ENCODE peak calls at places on chromosomes 3 and 15, in nine cellular contexts. B is mesenchymal stem cell, C is fibroblast of lung, I is IMR-90, V is K562, J is PC-3, U is SK-N-SH, G is H1, N is HCT116. H is an unnamed sample.

GRCh38 chr3:132317229-132317948 is at the start of gene ACP3:
- DNase-seq in U (no peak), V (no peak), J (peak), N (peak), G (no peak), B (peak), I (peak), C (peak), H (no peak)

GRCh38 chr15:71098920-71099319 is 16.4 kb upstream of the THSD4 start:
- DNase-seq in J (no peak), B (no peak), U (no peak), I (no peak), N (no peak), G (no peak), V (no peak), C (no peak), H (no peak)

GRCh38 chr15:43230640-43231115 is 9.9 kb upstream of the EPB42 start:
- DNase-seq in N (no peak), G (no peak), J (no peak), B (peak), C (peak), U (no peak), I (no peak), V (peak), H (no peak)

GRCh38 chr15:79629687-79630086 is 197.6 kb downstream of the MINAR1 start:
- DNase-seq in V (no peak), B (no peak), U (no peak), J (no peak), I (peak), N (no peak), G (no peak), C (peak), H (no peak)

GRCh38 chr3:72629191-72629611 is 219.0 kb downstream of the SHQ1 start:
- DNase-seq in U (no peak), V (no peak), B (no peak), N (no peak), C (peak), I (no peak), G (no peak), J (peak), H (no peak)

GRCh38 chr15:41018534-41018933 is 65.3 kb downstream of the CHAC1 start:
- DNase-seq in B (peak), J (peak), V (no peak), U (no peak), G (no peak), I (peak), C (peak), N (no peak), H (no peak)

GRCh38 chr3:12177131-12177530 is 18.4 kb upstream of the TIMP4 start:
- DNase-seq in U (no peak), C (no peak), B (no peak), V (no peak), N (no peak), I (no peak), J (no peak), G (no peak), H (no peak)

GRCh38 chr3:153370680-153371079 is 208.7 kb downstream of the RAP2B start:
- DNase-seq in B (no peak), G (no peak), C (no peak), V (no peak), U (no peak), N (no peak), J (no peak), I (no peak), H (no peak)

GRCh38 chr3:24640330-24640877 is 145.8 kb upstream of the THRB start:
- DNase-seq in C (peak), N (peak), V (no peak), G (no peak), J (peak), U (peak), I (no peak), B (peak), H (no peak)

GRCh38 chr3:190631295-190631694 is 117.4 kb downstream of the IL1RAP start:
- DNase-seq in C (no peak), G (no peak), I (no peak), B (no peak), N (no peak), J (no peak), U (no peak), V (no peak), H (no peak)

GRCh38 chr3:172147113-172147818 is 107.9 kb downstream of the FNDC3B start:
- DNase-seq in V (no peak), B (no peak), J (no peak), C (no peak), N (no peak), I (no peak), U (no peak), G (no peak), H (no peak)

GRCh38 chr15:58393196-58393790 is 38.5 kb upstream of the LIPC start:
- DNase-seq in C (peak), U (no peak), V (no peak), B (peak), G (no peak), N (no peak), J (no peak), I (peak), H (no peak)

GRCh38 chr15:43776718-43777292 is at the start of gene ELL3:
- DNase-seq in I (peak), J (peak), U (peak), N (peak), V (peak), B (no peak), G (no peak), C (peak), H (no peak)

GRCh38 chr3:105848821-105849220 is 20.0 kb downstream of the CBLB start:
- DNase-seq in C (no peak), J (no peak), V (no peak), I (no peak), B (no peak), N (no peak), U (no peak), G (no peak), H (no peak)

GRCh38 chr3:191768421-191768820 is 307.5 kb downstream of the PYDC2 start:
- DNase-seq in G (no peak), B (no peak), I (no peak), J (no peak), C (no peak), N (no peak), U (no peak), V (no peak), H (no peak)

GRCh38 chr3:62962656-62963055 is 87.4 kb upstream of the CADPS start:
- DNase-seq in J (no peak), C (peak), B (no peak), N (no peak), V (no peak), U (no peak), I (no peak), G (no peak), H (no peak)

GRCh38 chr3:98577178-98577895 is 16.1 kb downstream of the CPOX start:
- DNase-seq in C (peak), G (no peak), I (peak), V (no peak), N (no peak), J (peak), B (no peak), U (no peak), H (peak)

GRCh38 chr15:57911247-57911646 is 154.3 kb downstream of the ALDH1A2 start:
- DNase-seq in B (no peak), N (no peak), G (no peak), C (no peak), U (peak), I (no peak), J (no peak), V (no peak), H (no peak)

GRCh38 chr15:70153948-70154439 is 56.3 kb upstream of the TLE3 start:
- DNase-seq in U (no peak), I (no peak), J (no peak), C (no peak), B (no peak), G (no peak), V (no peak), N (no peak), H (no peak)

GRCh38 chr15:50315814-50316630 is 39.0 kb downstream of the GABPB1 start:
- DNase-seq in J (peak), U (peak), G (no peak), V (no peak), B (peak), C (peak), I (peak), N (peak), H (no peak)

GRCh38 chr3:171251842-171252241 is 208.4 kb downstream of the TNIK start:
- DNase-seq in G (no peak), C (no peak), V (no peak), U (no peak), I (no peak), J (no peak), N (no peak), B (no peak), H (no peak)

GRCh38 chr3:170992854-170993253 is 33.7 kb downstream of the SLC2A2 start:
- DNase-seq in C (peak), N (no peak), B (peak), V (no peak), I (peak), U (no peak), J (no peak), G (no peak), H (peak)

GRCh38 chr3:154864947-154865346 is 215.2 kb upstream of the MME start:
- DNase-seq in I (no peak), C (no peak), V (no peak), J (no peak), U (no peak), N (no peak), G (no peak), B (peak), H (no peak)

GRCh38 chr3:57386307-57386706 is 93.8 kb upstream of the ASB14 start:
- DNase-seq in U (no peak), J (no peak), I (no peak), C (no peak), G (no peak), V (no peak), N (no peak), B (no peak), H (no peak)

GRCh38 chr3:118541791-118542190 is 492.9 kb downstream of the IGSF11 start:
- DNase-seq in B (no peak), U (no peak), J (no peak), G (no peak), V (no peak), N (no peak), C (no peak), I (no peak), H (no peak)

GRCh38 chr3:11509175-11510000 is 134.3 kb downstream of the VGLL4 start:
- DNase-seq in J (peak), C (peak), G (peak), I (peak), B (peak), V (peak), U (peak), N (no peak), H (no peak)

GRCh38 chr3:156609115-156609514 is 54.2 kb upstream of the SSR3 start:
- DNase-seq in N (no peak), V (no peak), J (no peak), I (no peak), C (no peak), G (no peak), U (no peak), B (no peak), H (no peak)

GRCh38 chr3:156609546-156609945 is 54.6 kb upstream of the SSR3 start:
- DNase-seq in G (no peak), I (no peak), U (no peak), N (no peak), J (no peak), V (no peak), C (no peak), B (no peak), H (no peak)

GRCh38 chr3:156606729-156607128 is 51.8 kb upstream of the SSR3 start:
- DNase-seq in V (no peak), B (peak), G (no peak), N (no peak), J (no peak), U (no peak), I (no peak), C (no peak), H (no peak)

GRCh38 chr3:156610154-156610553 is 55.2 kb upstream of the SSR3 start:
- DNase-seq in N (no peak), V (no peak), U (no peak), B (no peak), C (no peak), J (no peak), I (no peak), G (no peak), H (no peak)

DNA sequence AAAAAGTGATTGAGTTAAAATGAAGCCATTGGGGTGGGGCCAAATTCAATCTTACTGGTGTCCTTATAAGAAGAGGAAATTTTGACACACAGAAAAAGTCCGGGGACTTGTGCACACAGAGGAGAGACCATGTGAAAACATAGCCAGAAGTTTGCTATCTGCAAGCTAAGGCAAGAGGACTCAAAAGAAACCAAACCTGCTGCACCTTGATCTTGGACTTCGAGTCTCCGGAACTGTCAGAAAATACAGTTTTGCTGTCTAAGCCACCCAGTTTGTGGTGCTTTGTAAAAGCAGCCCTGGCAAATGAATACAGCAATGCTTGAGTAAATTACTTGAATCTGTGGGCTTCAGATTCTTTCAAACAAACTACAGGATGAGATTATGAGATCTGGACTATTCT is 53.7 kb upstream of the SSR3 start:
- DNase-seq in U (no peak), J (no peak), C (no peak), V (no peak), B (no peak), G (no peak), N (no peak), I (no peak), H (no peak)
- H3K9ac ChIP-seq in U (no peak), J (no peak), C (no peak), V (no peak), B (no peak), G (no peak), N (no peak), I (no peak), H (no peak)

DNA sequence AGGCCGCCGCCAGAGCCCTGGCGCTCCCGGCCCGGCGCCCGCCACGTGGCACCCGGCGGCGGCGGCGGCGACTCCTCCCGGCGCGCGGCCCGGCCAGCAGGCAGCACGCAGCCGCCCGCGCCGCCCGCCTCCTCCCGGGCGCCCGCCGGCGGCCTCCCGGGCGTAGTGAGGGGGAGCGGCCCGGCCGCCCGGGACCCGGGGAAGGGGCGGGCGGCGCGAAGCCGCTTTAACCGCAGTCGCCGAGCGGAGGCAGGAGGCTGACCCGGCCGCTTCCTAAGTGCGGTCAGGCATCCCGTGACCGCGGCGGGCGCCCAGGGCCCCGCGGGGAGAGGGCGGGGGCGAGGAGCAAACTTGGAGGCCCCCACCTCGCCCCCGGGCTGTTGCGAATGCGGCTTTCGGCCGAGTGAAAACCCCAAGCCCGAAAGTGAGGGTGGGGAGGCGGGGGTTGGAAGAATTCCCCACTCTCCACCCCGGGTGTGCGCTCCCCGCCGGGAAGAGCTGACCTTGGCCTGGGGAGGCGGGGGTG is 1.7 kb upstream of the HES1 start:
- DNase-seq in N (no peak), B (peak), V (peak), I (no peak), C (peak), J (no peak), G (peak), U (peak), H (no peak)
- H3K9ac ChIP-seq in N (peak), B (peak), V (peak), I (peak), C (peak), J (peak), G (peak), U (peak), H (peak)

DNA sequence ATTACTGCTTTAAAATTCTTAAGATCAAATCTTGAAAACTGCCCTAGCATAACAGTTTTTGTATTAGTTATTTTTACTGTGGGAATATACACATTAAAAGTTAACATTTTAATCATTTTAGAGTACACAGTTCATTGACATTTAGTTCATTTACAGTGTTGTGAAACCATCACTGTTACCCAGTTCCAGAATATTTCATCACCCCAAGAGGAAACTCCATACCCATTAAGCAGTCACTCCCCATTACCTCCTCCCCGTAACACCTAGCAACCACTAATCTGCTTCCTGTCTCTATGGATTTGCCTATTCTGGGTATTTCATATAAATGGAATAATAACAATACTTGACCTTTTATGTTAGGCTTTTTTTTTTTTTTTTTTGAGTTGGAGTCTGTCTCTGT is 164.1 kb upstream of the LRRFIP2 start:
- DNase-seq in G (no peak), U (no peak), N (no peak), B (peak), J (no peak), C (no peak), V (no peak), I (no peak), H (no peak)
- H3K9ac ChIP-seq in G (no peak), U (no peak), N (no peak), B (no peak), J (no peak), C (no peak), V (no peak), I (no peak), H (no peak)

DNA sequence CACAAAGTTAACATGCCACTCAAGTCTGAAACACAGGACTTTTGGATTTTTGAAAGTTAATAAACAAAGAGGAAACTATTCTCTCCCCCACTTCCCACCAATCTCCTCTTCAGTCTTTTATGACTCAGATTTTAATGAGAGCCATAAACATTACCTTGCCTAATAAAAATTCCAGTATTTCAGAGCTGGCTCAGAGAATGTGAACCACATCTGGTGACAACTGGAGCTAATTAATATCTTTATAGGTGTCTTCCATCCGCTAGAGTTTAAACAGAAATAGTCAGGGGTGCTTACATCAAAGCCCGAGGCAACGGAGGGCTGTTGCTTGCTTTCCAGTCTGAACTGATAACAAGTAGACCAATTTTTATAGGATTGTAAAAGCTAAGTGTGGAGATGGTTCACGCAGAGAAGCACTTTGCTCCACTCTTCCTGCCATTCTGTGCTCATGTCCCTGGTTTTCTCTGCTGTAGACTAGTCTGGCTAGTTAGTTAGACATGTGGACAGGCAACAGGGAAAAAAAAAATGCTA is 363.6 kb downstream of the NR2F2 start:
- DNase-seq in V (no peak), C (no peak), N (no peak), G (no peak), B (peak), J (peak), U (no peak), I (no peak), H (no peak)
- H3K9ac ChIP-seq in V (no peak), C (no peak), N (no peak), G (no peak), B (no peak), J (no peak), U (no peak), I (no peak), H (no peak)

DNA sequence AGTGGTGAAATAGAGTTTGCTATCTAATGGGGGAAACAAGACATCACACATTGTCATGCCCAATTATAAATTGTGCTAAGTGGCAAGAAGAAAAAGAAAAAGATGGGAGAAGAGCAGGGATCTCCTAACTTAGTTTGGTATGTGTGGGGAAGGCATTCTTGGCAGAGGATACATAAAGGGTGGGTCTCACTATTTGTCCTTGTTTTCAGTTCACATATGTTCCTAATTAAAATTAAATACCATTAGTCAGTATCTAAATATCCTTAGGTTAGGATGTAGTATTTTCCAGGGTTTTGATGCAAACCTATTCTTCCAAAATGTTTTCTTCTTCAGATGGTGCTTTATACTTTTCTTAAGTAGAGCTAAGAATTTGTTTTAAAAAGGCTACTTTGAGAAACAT is 173.7 kb downstream of the B3GALNT1 start:
- DNase-seq in U (peak), V (no peak), I (no peak), G (no peak), B (no peak), J (no peak), N (no peak), C (peak), H (no peak)
- H3K9ac ChIP-seq in U (no peak), V (no peak), I (no peak), G (no peak), B (no peak), J (no peak), N (no peak), C (no peak), H (no peak)

GRCh38 chr3:194396561-194396896 is 2.5 kb downstream of the GP5 start:
- DNase-seq in G (no peak), I (no peak), B (no peak), U (no peak), C (no peak), J (no peak), N (no peak), V (no peak), H (no peak)
- H3K9ac ChIP-seq in G (no peak), I (no peak), B (no peak), U (no peak), C (no peak), J (no peak), N (no peak), V (no peak), H (no peak)

GRCh38 chr3:52177701-52178042 is 20.3 kb upstream of the ALAS1 start:
- DNase-seq in N (no peak), I (no peak), J (no peak), G (no peak), U (no peak), B (no peak), C (no peak), V (no peak), H (no peak)

GRCh38 chr3:52176951-52177700 is 20.8 kb upstream of the ALAS1 start:
- DNase-seq in I (no peak), C (no peak), N (no peak), G (no peak), B (no peak), U (peak), J (no peak), V (no peak), H (no peak)

GRCh38 chr3:52174896-52175295 is 20.7 kb upstream of the POC1A start:
- DNase-seq in C (no peak), V (no peak), B (no peak), G (no peak), I (no peak), U (no peak), N (no peak), J (peak), H (no peak)

GRCh38 chr3:52176188-52176752 is 21.7 kb upstream of the ALAS1 start:
- DNase-seq in B (no peak), V (no peak), C (no peak), U (peak), N (no peak), G (no peak), I (no peak), J (no peak), H (no peak)

GRCh38 chr3:52175416-52176187 is 21.4 kb upstream of the POC1A start:
- DNase-seq in N (no peak), G (no peak), C (no peak), B (no peak), J (no peak), U (peak), I (no peak), V (peak), H (no peak)
- H3K9ac ChIP-seq in N (no peak), G (no peak), C (no peak), B (no peak), J (no peak), U (no peak), I (no peak), V (no peak), H (no peak)

DNA sequence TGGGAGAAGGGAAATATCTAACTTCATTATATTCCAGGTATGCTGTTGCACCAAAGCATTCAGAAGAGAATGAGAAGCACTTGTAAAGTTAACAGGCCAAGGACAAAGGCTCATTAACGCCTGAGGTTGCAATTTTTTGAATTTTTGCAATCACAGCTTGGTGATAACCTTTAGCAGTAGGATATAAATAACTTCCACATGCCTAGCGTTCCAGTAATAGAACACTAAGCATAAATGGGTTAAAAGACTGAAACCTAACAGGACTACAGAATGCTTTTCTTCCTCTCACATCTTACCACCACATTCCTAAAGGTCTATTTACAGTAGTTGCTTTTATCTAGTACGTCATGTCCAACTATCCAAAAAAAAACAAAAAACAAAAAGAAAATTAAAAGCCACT is 57.4 kb upstream of the IMPG2 start:
- DNase-seq in N (no peak), B (peak), J (no peak), G (no peak), I (peak), V (no peak), U (no peak), C (peak), H (no peak)
- H3K9ac ChIP-seq in N (no peak), B (no peak), J (no peak), G (no peak), I (no peak), V (no peak), U (no peak), C (no peak), H (no peak)

H was measured in keratinocyte.